ENCODE peak calls at places on chromosomes 5 and 9, in five cellular contexts. R is K562, F is tibial nerve, P is IMR-90, K is heart left ventricle. A is an unnamed sample.

GRCh38 chr5:179346401-179346800 is 1.1 kb upstream of the ADAMTS2 start:
- DNase-seq in F (no peak), P (no peak), R (no peak), K (no peak), A (no peak)

GRCh38 chr9:37531699-37532098 is 44.5 kb downstream of the FBXO10 start:
- DNase-seq in P (no peak), K (no peak), R (no peak), F (no peak), A (no peak)

GRCh38 chr5:154830219-154830595 is 20.2 kb downstream of the FAXDC2 start:
- DNase-seq in P (no peak), F (no peak), K (no peak), R (no peak), A (no peak)

GRCh38 chr5:121707196-121707595 is 144.5 kb upstream of the FTMT start:
- DNase-seq in R (no peak), F (no peak), K (no peak), P (no peak), A (no peak)

GRCh38 chr5:134136221-134136631 is 21.7 kb downstream of the TCF7 start:
- DNase-seq in P (no peak), R (no peak), F (no peak), K (no peak), A (no peak)

GRCh38 chr9:137955586-137955985 is 78.0 kb downstream of the CACNA1B start:
- DNase-seq in F (no peak), R (no peak), P (no peak), K (no peak), A (no peak)

GRCh38 chr9:13461588-13461987 is 182.1 kb upstream of the MPDZ start:
- DNase-seq in K (no peak), F (no peak), R (no peak), P (no peak), A (no peak)

GRCh38 chr9:14427419-14427818 is 113.5 kb upstream of the NFIB start:
- DNase-seq in R (no peak), K (no peak), P (no peak), F (no peak), A (no peak)

GRCh38 chr9:135076143-135076875 is 11.2 kb upstream of the OLFM1 start:
- DNase-seq in P (no peak), R (no peak), K (no peak), F (no peak), A (no peak)

GRCh38 chr9:136856078-136856474 is 3.9 kb downstream of the MAMDC4 start:
- DNase-seq in R (no peak), K (no peak), P (no peak), F (no peak), A (no peak)

GRCh38 chr5:15383469-15383868 is 116.5 kb upstream of the FBXL7 start:
- DNase-seq in R (no peak), K (no peak), F (no peak), P (peak; percentile 28), A (no peak)

GRCh38 chr9:131815971-131816873 is 76.3 kb upstream of the RAPGEF1 start:
- DNase-seq in R (no peak), K (no peak), P (no peak), F (no peak), A (no peak)

GRCh38 chr5:132824426-132824825 is 6.0 kb downstream of the SHROOM1 start:
- DNase-seq in K (no peak), F (no peak), R (no peak), P (no peak), A (no peak)

GRCh38 chr9:89179535-89179919 is 909 bp upstream of the SHC3 start:
- DNase-seq in R (no peak), F (no peak), P (peak; percentile 68), K (no peak), A (no peak)

GRCh38 chr5:116559673-116560164 is 14.9 kb downstream of the SEMA6A start:
- DNase-seq in R (no peak), P (no peak), F (no peak), K (no peak), A (no peak)

GRCh38 chr9:124216474-124217176 is 41.1 kb upstream of the NEK6 start:
- DNase-seq in P (no peak), R (no peak), F (no peak), K (peak; percentile 35), A (no peak)

GRCh38 chr5:95124731-95125130 is 160.2 kb downstream of the MCTP1 start:
- DNase-seq in P (no peak), F (no peak), K (no peak), R (no peak), A (no peak)

GRCh38 chr5:176578391-176578808 is 29.3 kb downstream of the CDHR2 start:
- DNase-seq in R (peak; percentile 84), K (no peak), P (peak; percentile 38), F (peak; percentile 10), A (peak; percentile 83)

GRCh38 chr5:80072103-80073073 is 37.2 kb downstream of the THBS4 start:
- DNase-seq in K (no peak), P (peak; percentile 29), F (no peak), R (no peak), A (no peak)

GRCh38 chr9:12856608-12857007 is 81.8 kb downstream of the LURAP1L start:
- DNase-seq in F (no peak), P (no peak), K (no peak), R (no peak), A (no peak)

GRCh38 chr5:66603164-66603563 is 7.0 kb downstream of the MAST4 start:
- DNase-seq in K (no peak), R (no peak), F (no peak), P (no peak), A (no peak)

GRCh38 chr5:7015586-7016256 is 302.5 kb downstream of the TENT4A start:
- DNase-seq in K (no peak), F (no peak), R (no peak), P (no peak), A (no peak)

GRCh38 chr5:168771698-168772097 is 192.5 kb upstream of the PANK3 start:
- DNase-seq in R (no peak), F (no peak), P (no peak), K (no peak), A (no peak)

GRCh38 chr9:2788948-2789347 is 54.9 kb downstream of the PUM3 start:
- DNase-seq in P (no peak), F (no peak), R (no peak), K (no peak), A (no peak)

GRCh38 chr5:67375606-67376005 is 179.0 kb upstream of the CD180 start:
- DNase-seq in K (no peak), F (no peak), P (no peak), R (peak; percentile 8), A (no peak)

GRCh38 chr5:139759219-139759721 is 36.3 kb upstream of the PSD2 start:
- DNase-seq in K (no peak), F (no peak), R (no peak), P (no peak), A (no peak)

GRCh38 chr5:139752506-139753350 is 42.9 kb upstream of the PSD2 start:
- DNase-seq in K (no peak), F (no peak), P (peak; percentile 73), R (peak; percentile 54), A (no peak)

GRCh38 chr5:139757727-139758509 is 37.7 kb upstream of the PSD2 start:
- DNase-seq in P (no peak), F (no peak), R (no peak), K (no peak), A (no peak)

GRCh38 chr5:139758510-139759036 is 37.0 kb upstream of the PSD2 start:
- DNase-seq in K (no peak), R (no peak), P (no peak), F (no peak), A (no peak)

GRCh38 chr5:139755892-139756671 is 39.5 kb upstream of the PSD2 start:
- DNase-seq in F (no peak), R (peak; percentile 69), K (no peak), P (no peak), A (no peak)
- H3K4me3 ChIP-seq in F (no peak overlapping the region), R (no peak overlapping the region), K (peak overlapping the region; percentile 20), P (peak overlapping the region; percentile 18), A (peak overlapping the region; percentile 12)

GRCh38 chr9:121754655-121755436 is 103.4 kb downstream of the DAB2IP start:
- DNase-seq in K (no peak), P (no peak), F (no peak), R (no peak), A (no peak)

GRCh38 chr9:121756477-121757285 is 105.2 kb downstream of the DAB2IP start:
- DNase-seq in R (no peak), F (no peak), P (no peak), K (no peak), A (no peak)

GRCh38 chr9:121755581-121755980 is 104.1 kb downstream of the DAB2IP start:
- DNase-seq in R (no peak), K (no peak), P (no peak), F (no peak), A (no peak)

GRCh38 chr9:121758693-121759092 is 107.3 kb downstream of the DAB2IP start:
- DNase-seq in K (no peak), R (no peak), F (no peak), P (no peak), A (no peak)

DNA sequence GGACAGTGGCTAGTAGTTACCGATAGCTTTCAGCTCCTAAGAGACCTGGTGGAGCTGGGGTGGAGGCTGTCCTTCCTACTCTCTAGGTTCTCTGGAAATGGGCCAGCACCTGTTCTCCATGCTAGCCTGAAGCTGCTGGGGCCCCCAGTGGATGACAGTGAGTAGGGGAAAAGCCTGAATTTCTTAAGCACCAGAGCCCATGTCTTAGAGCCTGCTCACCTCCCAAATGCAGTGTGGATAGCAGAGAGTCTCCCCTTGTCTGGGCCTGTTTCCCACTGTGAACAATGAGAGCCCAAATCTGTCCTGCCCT is 105.8 kb downstream of the DAB2IP start:
- DNase-seq in F (no peak), P (no peak), R (no peak), K (no peak), A (no peak)
- H3K27ac ChIP-seq in F (peak overlapping the region; percentile 95), P (no peak overlapping the region), R (no peak overlapping the region), K (no peak overlapping the region), A (no peak overlapping the region)

GRCh38 chr9:69324549-69325401 is at the start of gene ENTREP1:
- DNase-seq in K (peak; percentile 76), P (no peak), R (no peak), F (no peak), A (peak; percentile 78)
- TF ChIP-seq POLR2A in K (peak; percentile 41), P (no peak), R (no peak), F (no peak), A (peak; percentile 84)

GRCh38 chr5:14184725-14185124 is 41.6 kb downstream of the TRIO start:
- DNase-seq in P (peak; percentile 77), K (no peak), F (no peak), R (no peak), A (no peak)

GRCh38 chr5:14182761-14183160 is 39.6 kb downstream of the TRIO start:
- DNase-seq in R (no peak), F (no peak), K (no peak), P (no peak), A (no peak)

GRCh38 chr5:14185336-14186131 is 42.4 kb downstream of the TRIO start:
- DNase-seq in F (no peak), R (no peak), P (peak; percentile 77), K (no peak), A (no peak)

GRCh38 chr5:14183187-14183939 is 40.2 kb downstream of the TRIO start:
- DNase-seq in P (no peak), R (no peak), K (peak; percentile 41), F (no peak), A (no peak)

DNA sequence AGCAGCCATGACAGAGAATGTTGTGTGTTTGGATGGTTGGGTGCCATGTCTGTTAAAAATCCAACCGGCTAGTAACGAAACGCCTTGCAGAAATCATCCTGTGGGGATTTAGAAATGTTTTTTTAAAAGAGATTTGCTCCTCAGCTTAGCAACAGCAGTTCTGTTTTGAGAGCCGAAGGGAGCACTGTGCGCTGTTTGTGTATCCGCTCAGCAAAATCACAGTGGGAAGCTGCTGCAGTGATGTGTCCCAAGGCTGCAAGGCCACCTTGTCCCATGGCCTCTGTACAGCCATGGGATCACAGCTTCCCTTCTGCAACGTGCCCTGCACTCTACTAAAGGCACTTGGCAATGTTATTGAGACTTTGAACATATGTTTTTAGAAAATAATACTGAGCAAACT is 40.9 kb downstream of the TRIO start:
- DNase-seq in P (no peak), F (no peak), R (no peak), K (no peak), A (no peak)
- H3K4me3 ChIP-seq in P (no peak overlapping the region), F (no peak overlapping the region), R (no peak overlapping the region), K (no peak overlapping the region), A (no peak overlapping the region)